ENCODE peak calls at places on chromosome 5, in four cellular contexts. I is dermis microvascular lymphatic vessel endothelial cell; K is activated effector memory CD4-positive, alpha-beta T cell treated with anti-CD3 and anti-CD28 coated beads, Interleukin-2, amount 50 U/mL, for 16 hours; V is naive B cell. R is an unnamed sample.
A peak's percentile ranks its signal among the peaks of the same experiment; 100 is the strongest.

GRCh38 chr5:1239514-1240251 is 14.5 kb downstream of the SLC6A18 start:
- DNase-seq in I (no peak), V (no peak), K (no peak), R (no peak)

GRCh38 chr5:160423025-160423554 is 1.4 kb downstream of the PTTG1 start:
- DNase-seq in K (no peak), I (peak; percentile 28), V (no peak), R (no peak)

GRCh38 chr5:136615251-136615650 is 249.9 kb upstream of the TRPC7 start:
- DNase-seq in K (no peak), I (peak; percentile 26), V (no peak), R (no peak)

GRCh38 chr5:140342287-140342686 is 4.1 kb downstream of the HBEGF start:
- DNase-seq in V (peak; percentile 58), I (peak; percentile 30), K (no peak), R (peak; percentile 60)

GRCh38 chr5:143205386-143205785 is 198.1 kb downstream of the NR3C1 start:
- DNase-seq in K (no peak), V (no peak), I (peak; percentile 77), R (no peak)

GRCh38 chr5:179610903-179611265 is 12.6 kb downstream of the HNRNPH1 start:
- DNase-seq in K (peak; percentile 49), V (no peak), I (no peak), R (no peak)

GRCh38 chr5:149618581-149619248 is 37.4 kb downstream of the ARHGEF37 start:
- DNase-seq in V (no peak), K (no peak), I (peak; percentile 80), R (peak; percentile 51)

GRCh38 chr5:68449380-68449779 is 233.8 kb downstream of the PIK3R1 start:
- DNase-seq in I (no peak), V (no peak), K (no peak), R (no peak)

GRCh38 chr5:154712518-154713437 is 42.4 kb upstream of the LARP1 start:
- DNase-seq in V (no peak), K (no peak), I (peak; percentile 39), R (no peak)

GRCh38 chr5:1831677-1832313 is 30.6 kb downstream of the NDUFS6 start:
- DNase-seq in V (no peak), I (no peak), K (peak; percentile 52), R (no peak)

GRCh38 chr5:9691261-9691660 is 61.1 kb upstream of the TAS2R1 start:
- DNase-seq in K (no peak), I (no peak), V (no peak), R (no peak)

GRCh38 chr5:126003309-126003708 is 419.9 kb upstream of the GRAMD2B start:
- DNase-seq in K (no peak), V (no peak), I (no peak), R (no peak)

GRCh38 chr5:134003957-134004625 is 684 bp downstream of the VDAC1 start:
- DNase-seq in I (peak; percentile 62), K (peak; percentile 83), V (peak; percentile 39), R (no peak)

GRCh38 chr5:110588241-110588962 is 138.1 kb downstream of the TMEM232 start:
- DNase-seq in V (no peak), K (no peak), I (no peak), R (no peak)

GRCh38 chr5:173547579-173547978 is 68.9 kb downstream of the BOD1 start:
- DNase-seq in K (no peak), V (no peak), I (peak; percentile 30), R (no peak)

GRCh38 chr5:54217826-54218503 is 92.4 kb downstream of the ARL15 start:
- DNase-seq in K (no peak), V (peak; percentile 21), I (peak; percentile 78), R (peak; percentile 69)

GRCh38 chr5:143066556-143067281 is 296.5 kb downstream of the ARHGAP26 start:
- DNase-seq in I (no peak), K (no peak), V (peak; percentile 12), R (no peak)

GRCh38 chr5:145903862-145904261 is 31.0 kb upstream of the GRXCR2 start:
- DNase-seq in V (no peak), I (no peak), K (no peak), R (no peak)

GRCh38 chr5:158471179-158471924 is 612.4 kb upstream of the CLINT1 start:
- DNase-seq in I (no peak), K (no peak), V (no peak), R (no peak)

GRCh38 chr5:113230711-113231652 is 203.8 kb downstream of the TSSK1B start:
- DNase-seq in V (no peak), K (no peak), I (no peak), R (no peak)

GRCh38 chr5:171630670-171631065 is 154.9 kb upstream of the SMIM23 start:
- DNase-seq in V (no peak), K (no peak), I (no peak), R (no peak)

GRCh38 chr5:136030956-136031611 is 2.3 kb downstream of the TGFBI start:
- DNase-seq in K (no peak), V (no peak), I (no peak), R (no peak)

GRCh38 chr5:80172067-80172690 is 83.7 kb downstream of the SERINC5 start:
- DNase-seq in V (no peak), I (peak; percentile 43), K (no peak), R (no peak)

GRCh38 chr5:86152988-86153560 is 464.7 kb upstream of the COX7C start:
- DNase-seq in K (no peak), I (no peak), V (no peak), R (no peak)

GRCh38 chr5:158838788-158839187 is 260.9 kb downstream of the EBF1 start:
- DNase-seq in K (no peak), I (no peak), V (no peak), R (no peak)

GRCh38 chr5:132479812-132480441 is 10.6 kb downstream of the IRF1 start:
- DNase-seq in K (peak; percentile 71), I (no peak), V (no peak), R (no peak)

GRCh38 chr5:149442563-149443182 is 63.6 kb upstream of the IL17B start:
- DNase-seq in V (peak; percentile 34), I (peak; percentile 69), K (peak; percentile 89), R (no peak)

GRCh38 chr5:23352437-23352836 is 155.0 kb upstream of the PRDM9 start:
- DNase-seq in K (no peak), I (no peak), V (no peak), R (no peak)

GRCh38 chr5:93035194-93035593 is 545.8 kb downstream of the NR2F1-AS1 start:
- DNase-seq in K (no peak), I (peak; percentile 1), V (no peak), R (no peak)

GRCh38 chr5:8730194-8730593 is 815.7 kb downstream of the SEMA5A start:
- DNase-seq in I (no peak), K (no peak), V (no peak), R (no peak)